ENCODE peak calls at places on chromosomes 13 and 19, in six cellular contexts. W is GM12878, O is K562, A is H1, B is HepG2, R is HCT116. Y is an unnamed sample.

GRCh38 chr19:9370747-9371619 is 8.2 kb downstream of the ZNF177 start:
- DNase-seq in W (no peak), O (peak; percentile 3), A (no peak), B (no peak), R (no peak), Y (no peak)

GRCh38 chr13:19852766-19853165 is 10.7 kb downstream of the ZMYM5 start:
- DNase-seq in W (no peak), O (no peak), A (no peak), B (no peak), R (no peak), Y (no peak)

GRCh38 chr19:43439183-43440063 is 24.7 kb downstream of the TEX101 start:
- DNase-seq in W (no peak), O (no peak), A (no peak), B (peak; percentile 18), R (peak; percentile 38), Y (no peak)

GRCh38 chr13:38395505-38395803 is 45.8 kb downstream of the UFM1 start:
- DNase-seq in W (no peak), O (no peak), A (no peak), B (no peak), R (no peak), Y (no peak)

GRCh38 chr13:72194531-72194930 is 327.5 kb upstream of the DACH1 start:
- DNase-seq in W (no peak), O (no peak), A (no peak), B (no peak), R (no peak), Y (no peak)

GRCh38 chr13:94143624-94144350 is 335.7 kb downstream of the DCT start:
- DNase-seq in W (no peak), O (no peak), A (no peak), B (no peak), R (no peak), Y (peak; percentile 74)

GRCh38 chr19:30672926-30673325 is 300.7 kb downstream of the ZNF536 start:
- DNase-seq in W (no peak), O (no peak), A (no peak), B (no peak), R (no peak), Y (no peak)

GRCh38 chr19:35396240-35396885 is 25.5 kb downstream of the GPR42 start:
- DNase-seq in W (no peak), O (no peak), A (no peak), B (no peak), R (no peak), Y (no peak)

GRCh38 chr19:29663861-29664752 is 1.2 kb upstream of the PLEKHF1 start:
- DNase-seq in W (no peak), O (no peak), A (no peak), B (no peak), R (no peak), Y (no peak)

GRCh38 chr19:2244486-2244885 is 4.6 kb upstream of the AMH start:
- DNase-seq in W (no peak), O (no peak), A (no peak), B (no peak), R (no peak), Y (no peak)

GRCh38 chr13:47480121-47480520 is 521.0 kb downstream of the SUCLA2 start:
- DNase-seq in W (no peak), O (no peak), A (no peak), B (no peak), R (no peak), Y (no peak)

GRCh38 chr19:41421973-41422372 is 5.2 kb downstream of the B3GNT8 start:
- DNase-seq in W (no peak), O (no peak), A (no peak), B (no peak), R (no peak), Y (no peak)

GRCh38 chr13:33846306-33847062 is 28.5 kb downstream of the RFC3 start:
- DNase-seq in W (no peak), O (no peak), A (no peak), B (no peak), R (no peak), Y (no peak)

GRCh38 chr13:49975826-49976225 is 21.0 kb upstream of the TRIM13 start:
- DNase-seq in W (no peak), O (no peak), A (no peak), B (no peak), R (no peak), Y (no peak)

GRCh38 chr19:34692541-34692940 is 15.1 kb downstream of the ZNF302 start:
- DNase-seq in W (no peak), O (no peak), A (no peak), B (no peak), R (no peak), Y (no peak)

GRCh38 chr13:64314286-64314685 is 2898.6 kb upstream of the PCDH20 start:
- DNase-seq in W (no peak), O (no peak), A (no peak), B (no peak), R (no peak), Y (no peak)

GRCh38 chr19:6744381-6745288 is 5.2 kb downstream of the TRIP10 start:
- DNase-seq in W (no peak), O (no peak), A (no peak), B (no peak), R (no peak), Y (no peak)

GRCh38 chr13:73224708-73225107 is 165.9 kb downstream of the KLF5 start:
- DNase-seq in W (no peak), O (no peak), A (no peak), B (no peak), R (no peak), Y (no peak)

GRCh38 chr19:37304190-37304883 is 66.6 kb upstream of the ZNF527 start:
- DNase-seq in W (no peak), O (peak; percentile 6), A (no peak), B (no peak), R (no peak), Y (no peak)

GRCh38 chr19:30328096-30328495 is 44.1 kb upstream of the ZNF536 start:
- DNase-seq in W (no peak), O (no peak), A (no peak), B (no peak), R (no peak), Y (no peak)

DNA sequence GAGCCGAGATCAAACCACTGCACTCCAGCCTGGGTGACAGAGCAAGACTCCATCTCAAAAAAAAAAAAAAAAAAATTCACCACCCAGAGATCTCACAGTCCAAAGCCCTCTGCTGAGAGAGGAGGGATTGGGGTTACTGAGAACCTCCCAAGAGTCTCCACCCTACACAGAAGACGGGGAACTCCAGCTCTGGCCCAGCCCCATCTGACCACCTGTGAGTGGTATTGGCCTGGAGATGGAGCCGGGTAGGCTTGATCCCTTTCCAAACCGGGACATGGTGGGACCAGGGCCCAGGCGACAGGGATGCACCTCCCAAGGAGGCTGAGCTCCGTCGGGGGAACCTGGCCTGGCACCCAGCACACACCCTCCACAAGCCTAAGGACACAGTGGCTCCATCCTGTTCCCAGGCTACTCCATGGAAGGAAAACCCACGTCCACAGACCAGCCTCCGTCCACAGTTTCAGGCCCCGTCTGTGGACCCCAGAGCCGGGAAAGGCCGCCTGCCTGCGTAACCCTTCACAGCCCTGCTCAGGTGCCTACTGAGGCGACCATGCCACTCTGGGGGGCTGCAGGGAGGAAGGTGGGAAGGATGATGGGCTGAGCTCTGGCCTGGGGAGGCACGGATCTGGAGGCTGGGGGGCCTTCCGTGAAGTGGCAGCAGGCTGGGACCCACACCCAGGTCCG is 1.8 kb downstream of the TMEM259 start:
- DNase-seq in W (no peak), O (no peak), A (no peak), B (no peak), R (no peak), Y (no peak)
- H3K9ac ChIP-seq in W (peak overlapping the region; percentile 94), O (peak overlapping the region; percentile 99), A (no peak overlapping the region), B (peak overlapping the region; percentile 90), R (peak overlapping the region; percentile 99), Y (peak overlapping the region; percentile 98)

GRCh38 chr19:18021121-18021755 is 13.3 kb downstream of the ARRDC2 start:
- DNase-seq in W (no peak), O (peak; percentile 83), A (no peak), B (no peak), R (no peak), Y (no peak)
- TF ChIP-seq YY1 in W (no peak), O (no peak), A (no peak), B (no peak), R (peak; percentile 65), Y (no peak)

GRCh38 chr13:110525328-110526319 is 35.9 kb downstream of the RAB20 start:
- DNase-seq in W (peak; percentile 35), O (no peak), A (no peak), B (no peak), R (no peak), Y (no peak)
- TF ChIP-seq ZNF274 in W (no peak), O (no peak), A (no peak), B (no peak), R (no peak), Y (no peak)

GRCh38 chr19:5281588-5281987 is 59.0 kb downstream of the PTPRS start:
- DNase-seq in W (no peak), O (no peak), A (no peak), B (no peak), R (no peak), Y (no peak)
- H3K9ac ChIP-seq in W (no peak overlapping the region), O (peak overlapping the region; percentile 35), A (no peak overlapping the region), B (no peak overlapping the region), R (no peak overlapping the region), Y (no peak overlapping the region)

GRCh38 chr13:30872195-30872594 is 33.9 kb upstream of the MEDAG start:
- DNase-seq in W (no peak), O (no peak), A (no peak), B (no peak), R (no peak), Y (no peak)
- TF ChIP-seq YY1 in W (no peak), O (no peak), A (no peak), B (no peak), R (no peak), Y (no peak)

DNA sequence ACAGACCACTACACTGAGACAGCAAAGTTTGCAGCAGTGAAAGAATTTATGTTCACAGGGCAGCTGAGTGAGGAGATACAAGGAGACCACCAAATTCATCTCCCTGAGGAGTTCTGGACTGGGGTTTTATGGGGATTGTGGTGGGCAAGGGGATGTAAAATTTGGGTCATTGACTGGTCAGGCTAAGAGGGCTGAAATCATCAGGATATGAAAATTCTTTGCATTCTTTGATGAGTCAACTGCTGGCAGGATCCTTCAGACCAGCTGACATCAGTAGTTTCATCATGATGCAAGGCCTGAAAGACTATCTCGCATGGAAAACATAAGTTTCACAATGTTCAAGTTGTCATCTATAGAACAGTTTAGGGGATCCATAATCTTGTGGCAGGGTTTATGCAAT is 869.5 kb upstream of the PCDH9 start:
- DNase-seq in W (no peak), O (no peak), A (no peak), B (no peak), R (peak; percentile 0), Y (no peak)
- TF ChIP-seq ZNF274 in W (no peak), O (no peak), A (no peak), B (no peak), R (no peak), Y (no peak)

DNA sequence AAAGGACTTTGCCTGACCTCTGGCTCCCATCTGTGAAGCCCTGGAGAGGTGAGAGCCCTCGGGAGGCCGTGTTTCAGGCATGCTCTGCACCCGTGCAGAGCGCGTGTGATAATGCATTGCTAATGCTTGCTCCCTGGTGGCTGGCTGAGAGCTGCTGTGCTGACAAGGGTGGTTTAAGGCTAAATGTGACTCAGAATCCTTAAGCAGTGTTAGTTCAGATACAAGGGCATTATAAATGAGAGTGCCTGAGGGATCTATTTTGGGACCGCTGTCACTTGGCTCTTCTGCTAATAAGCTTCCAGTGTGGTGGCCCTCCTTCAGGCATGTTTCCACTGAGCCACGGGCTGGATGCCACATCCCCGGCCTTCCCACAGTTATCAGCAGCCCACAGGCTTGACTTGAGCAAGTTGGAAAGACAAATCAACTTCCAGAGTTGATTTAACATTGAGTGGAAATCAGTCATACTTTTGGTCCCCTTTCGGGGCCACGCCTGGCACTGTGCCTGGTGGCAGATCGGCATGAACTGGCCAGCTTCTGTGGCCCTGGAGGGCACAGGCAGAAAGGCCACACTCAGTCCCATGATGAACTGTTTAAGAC is 17.0 kb downstream of the ALOX5AP start:
- DNase-seq in W (no peak), O (no peak), A (no peak), B (no peak), R (no peak), Y (no peak)
- H3K9ac ChIP-seq in W (no peak overlapping the region), O (no peak overlapping the region), A (no peak overlapping the region), B (no peak overlapping the region), R (no peak overlapping the region), Y (no peak overlapping the region)

Y was measured in NT2/D1.